ENCODE peak calls at places on chromosomes 2 and 18, in four cellular contexts. One of them, this sample, is unnamed.
A peak's percentile ranks its signal among the peaks of the same experiment; 100 is the strongest.

GRCh38 chr2:18445412-18446320 is 114.8 kb downstream of the RDH14 start:
- DNase-seq in right atrium auricular region: peak; percentile 81
- DNase-seq in fibroblast of mammary gland: peak; percentile 82
- DNase-seq in tibial artery: peak; percentile 83
- DNase-seq in this sample: no peak

GRCh38 chr2:150625741-150626140 is 138.3 kb upstream of the RND3 start:
- DNase-seq in fibroblast of mammary gland: no peak
- DNase-seq in tibial artery: no peak
- DNase-seq in right atrium auricular region: no peak
- DNase-seq in this sample: no peak

GRCh38 chr18:69326094-69326493 is 74.6 kb upstream of the DOK6 start:
- DNase-seq in fibroblast of mammary gland: no peak
- DNase-seq in right atrium auricular region: no peak
- DNase-seq in tibial artery: no peak
- DNase-seq in this sample: no peak

GRCh38 chr2:120935339-120936313 is 200.0 kb downstream of the GLI2 start:
- DNase-seq in right atrium auricular region: no peak
- DNase-seq in fibroblast of mammary gland: peak; percentile 40
- DNase-seq in tibial artery: no peak
- DNase-seq in this sample: peak; percentile 44

GRCh38 chr2:38148501-38148900 is 72.5 kb upstream of the CYP1B1 start:
- DNase-seq in tibial artery: no peak
- DNase-seq in fibroblast of mammary gland: peak; percentile 94
- DNase-seq in right atrium auricular region: no peak
- DNase-seq in this sample: no peak

GRCh38 chr2:74530239-74531161 is 767 bp downstream of the HTRA2 start:
- DNase-seq in tibial artery: no peak
- DNase-seq in fibroblast of mammary gland: peak; percentile 47
- DNase-seq in right atrium auricular region: no peak
- DNase-seq in this sample: peak; percentile 62

GRCh38 chr2:191554240-191554639 is 123.7 kb upstream of the NABP1 start:
- DNase-seq in fibroblast of mammary gland: no peak
- DNase-seq in right atrium auricular region: no peak
- DNase-seq in tibial artery: no peak
- DNase-seq in this sample: no peak

GRCh38 chr2:23588788-23589187 is 203.8 kb downstream of the KLHL29 start:
- DNase-seq in right atrium auricular region: no peak
- DNase-seq in tibial artery: no peak
- DNase-seq in fibroblast of mammary gland: peak; percentile 57
- DNase-seq in this sample: no peak

GRCh38 chr2:134836986-134837385 is 1.4 kb upstream of the ACMSD start:
- DNase-seq in right atrium auricular region: no peak
- DNase-seq in fibroblast of mammary gland: peak; percentile 93
- DNase-seq in tibial artery: no peak
- DNase-seq in this sample: no peak

GRCh38 chr2:239326831-239327535 is 73.8 kb downstream of the HDAC4 start:
- DNase-seq in fibroblast of mammary gland: peak; percentile 33
- DNase-seq in right atrium auricular region: peak; percentile 57
- DNase-seq in tibial artery: no peak
- DNase-seq in this sample: peak; percentile 39

GRCh38 chr2:148957023-148957422 is 81.5 kb upstream of the LYPD6B start:
- DNase-seq in tibial artery: no peak
- DNase-seq in fibroblast of mammary gland: no peak
- DNase-seq in right atrium auricular region: no peak
- DNase-seq in this sample: no peak

GRCh38 chr18:45689386-45689785 is 34.6 kb upstream of the SLC14A1 start:
- DNase-seq in tibial artery: no peak
- DNase-seq in fibroblast of mammary gland: no peak
- DNase-seq in right atrium auricular region: no peak
- DNase-seq in this sample: no peak

GRCh38 chr2:117686699-117687098 is 127.8 kb upstream of the DDX18 start:
- DNase-seq in right atrium auricular region: no peak
- DNase-seq in tibial artery: no peak
- DNase-seq in fibroblast of mammary gland: no peak
- DNase-seq in this sample: no peak

GRCh38 chr18:51153659-51154371 is 43.7 kb downstream of the MEX3C start:
- DNase-seq in tibial artery: no peak
- DNase-seq in right atrium auricular region: no peak
- DNase-seq in fibroblast of mammary gland: no peak
- DNase-seq in this sample: peak; percentile 21

GRCh38 chr2:85582467-85582866 is 1.8 kb upstream of the VAMP5 start:
- DNase-seq in tibial artery: no peak
- DNase-seq in fibroblast of mammary gland: no peak
- DNase-seq in right atrium auricular region: no peak
- DNase-seq in this sample: no peak

GRCh38 chr2:85584857-85585780 is 888 bp downstream of the VAMP5 start:
- DNase-seq in right atrium auricular region: peak; percentile 75
- DNase-seq in tibial artery: no peak
- DNase-seq in fibroblast of mammary gland: peak; percentile 78
- DNase-seq in this sample: peak; percentile 49

GRCh38 chr2:85585781-85586105 is 1.5 kb downstream of the VAMP5 start:
- DNase-seq in tibial artery: no peak
- DNase-seq in fibroblast of mammary gland: peak; percentile 66
- DNase-seq in right atrium auricular region: no peak
- DNase-seq in this sample: no peak

GRCh38 chr2:85584354-85584856 is at the start of gene VAMP5:
- DNase-seq in right atrium auricular region: no peak
- DNase-seq in tibial artery: no peak
- DNase-seq in fibroblast of mammary gland: no peak
- DNase-seq in this sample: peak; percentile 68

GRCh38 chr2:85583667-85584353 is 421 bp upstream of the VAMP5 start:
- DNase-seq in tibial artery: no peak
- DNase-seq in right atrium auricular region: no peak
- DNase-seq in fibroblast of mammary gland: no peak
- DNase-seq in this sample: no peak
- H3K4me3 ChIP-seq in tibial artery: peak overlapping the region; percentile 83
- H3K4me3 ChIP-seq in right atrium auricular region: peak overlapping the region; percentile 63
- H3K4me3 ChIP-seq in fibroblast of mammary gland: peak overlapping the region; percentile 42
- H3K4me3 ChIP-seq in this sample: peak overlapping the region; percentile 19

GRCh38 chr2:172680595-172681176 is 55.0 kb upstream of the RAPGEF4 start:
- DNase-seq in tibial artery: no peak
- DNase-seq in right atrium auricular region: no peak
- DNase-seq in fibroblast of mammary gland: no peak
- DNase-seq in this sample: no peak

GRCh38 chr2:172674968-172675303 is 60.7 kb upstream of the RAPGEF4 start:
- DNase-seq in tibial artery: no peak
- DNase-seq in right atrium auricular region: no peak
- DNase-seq in fibroblast of mammary gland: no peak
- DNase-seq in this sample: no peak

GRCh38 chr2:172672999-172673726 is 62.5 kb upstream of the RAPGEF4 start:
- DNase-seq in tibial artery: no peak
- DNase-seq in fibroblast of mammary gland: peak; percentile 58
- DNase-seq in right atrium auricular region: no peak
- DNase-seq in this sample: peak; percentile 45

GRCh38 chr2:172674034-172674967 is 61.3 kb upstream of the RAPGEF4 start:
- DNase-seq in tibial artery: peak; percentile 65
- DNase-seq in right atrium auricular region: no peak
- DNase-seq in fibroblast of mammary gland: peak; percentile 25
- DNase-seq in this sample: peak; percentile 25

GRCh38 chr2:172677363-172677762 is 58.3 kb upstream of the RAPGEF4 start:
- DNase-seq in fibroblast of mammary gland: no peak
- DNase-seq in right atrium auricular region: no peak
- DNase-seq in tibial artery: no peak
- DNase-seq in this sample: no peak
- H3K4me3 ChIP-seq in fibroblast of mammary gland: no peak overlapping the region
- H3K4me3 ChIP-seq in right atrium auricular region: no peak overlapping the region
- H3K4me3 ChIP-seq in tibial artery: no peak overlapping the region
- H3K4me3 ChIP-seq in this sample: no peak overlapping the region

GRCh38 chr2:171320731-171321130 is 113.1 kb downstream of the METTL8 start:
- DNase-seq in right atrium auricular region: no peak
- DNase-seq in fibroblast of mammary gland: no peak
- DNase-seq in tibial artery: no peak
- DNase-seq in this sample: no peak

GRCh38 chr2:171327043-171327496 is 106.7 kb downstream of the METTL8 start:
- DNase-seq in right atrium auricular region: no peak
- DNase-seq in tibial artery: no peak
- DNase-seq in fibroblast of mammary gland: no peak
- DNase-seq in this sample: no peak

GRCh38 chr2:171325886-171326585 is 107.8 kb downstream of the METTL8 start:
- DNase-seq in right atrium auricular region: no peak
- DNase-seq in tibial artery: no peak
- DNase-seq in fibroblast of mammary gland: no peak
- DNase-seq in this sample: no peak

GRCh38 chr2:171320208-171320621 is 113.6 kb downstream of the METTL8 start:
- DNase-seq in tibial artery: no peak
- DNase-seq in right atrium auricular region: no peak
- DNase-seq in fibroblast of mammary gland: no peak
- DNase-seq in this sample: no peak

DNA sequence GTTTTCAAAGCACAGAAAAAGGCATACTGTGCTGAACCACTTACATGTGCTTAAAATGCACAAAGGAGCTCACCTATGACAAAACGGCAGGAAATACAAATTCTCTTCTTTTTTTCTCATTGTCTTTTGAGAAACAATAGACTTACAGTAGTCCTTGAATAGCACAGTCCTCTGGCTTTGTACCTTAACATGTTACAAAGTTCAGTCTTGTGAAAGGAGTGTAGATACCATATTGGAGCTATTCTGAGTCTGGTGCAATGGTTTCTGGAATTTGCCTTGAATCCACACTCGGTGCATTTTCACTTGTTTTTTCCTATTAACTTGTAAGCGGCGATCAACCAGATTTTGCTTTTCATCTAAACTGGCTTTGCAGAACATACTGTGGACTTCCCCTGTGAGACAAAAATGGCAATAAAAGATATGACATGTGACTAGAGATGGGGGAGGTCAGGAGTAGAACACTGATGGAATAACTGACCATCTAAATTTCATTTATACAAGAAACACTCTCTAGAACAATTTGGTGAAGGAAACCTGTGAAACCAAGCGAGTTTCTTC is 109.7 kb downstream of the METTL8 start:
- DNase-seq in right atrium auricular region: no peak
- DNase-seq in tibial artery: no peak
- DNase-seq in fibroblast of mammary gland: no peak
- DNase-seq in this sample: no peak
- H3K4me3 ChIP-seq in right atrium auricular region: no peak overlapping the region
- H3K4me3 ChIP-seq in tibial artery: no peak overlapping the region
- H3K4me3 ChIP-seq in fibroblast of mammary gland: no peak overlapping the region
- H3K4me3 ChIP-seq in this sample: no peak overlapping the region

DNA sequence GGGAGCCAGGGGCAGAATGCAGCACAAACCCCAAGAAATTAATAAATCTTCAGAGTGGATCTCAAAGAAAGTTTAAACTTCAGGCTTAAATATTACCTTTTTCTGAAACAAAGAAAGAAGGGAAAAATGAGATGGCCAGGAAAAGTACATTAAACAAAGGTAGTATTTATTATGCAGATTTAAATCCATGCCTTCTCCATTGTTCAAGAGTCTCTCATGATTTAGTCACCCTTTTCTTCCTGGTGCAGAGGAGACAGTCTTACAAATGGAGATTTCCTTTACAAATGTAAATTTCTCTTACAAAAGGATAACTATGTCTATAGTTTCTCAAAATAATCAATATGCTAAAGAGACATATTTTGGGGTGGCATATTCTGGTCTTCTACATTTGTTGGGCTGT is 33.4 kb upstream of the PPM1B start:
- DNase-seq in right atrium auricular region: no peak
- DNase-seq in fibroblast of mammary gland: no peak
- DNase-seq in tibial artery: no peak
- DNase-seq in this sample: no peak
- H3K4me3 ChIP-seq in right atrium auricular region: no peak overlapping the region
- H3K4me3 ChIP-seq in fibroblast of mammary gland: no peak overlapping the region
- H3K4me3 ChIP-seq in tibial artery: no peak overlapping the region
- H3K4me3 ChIP-seq in this sample: no peak overlapping the region

GRCh38 chr18:12911928-12912703 is 28.1 kb upstream of the PTPN2 start:
- DNase-seq in tibial artery: no peak
- DNase-seq in right atrium auricular region: no peak
- DNase-seq in fibroblast of mammary gland: no peak
- DNase-seq in this sample: no peak
- H3K4me3 ChIP-seq in tibial artery: no peak overlapping the region
- H3K4me3 ChIP-seq in right atrium auricular region: no peak overlapping the region
- H3K4me3 ChIP-seq in fibroblast of mammary gland: no peak overlapping the region
- H3K4me3 ChIP-seq in this sample: no peak overlapping the region

GRCh38 chr2:84944257-84944909 is 26.6 kb upstream of the KCMF1 start:
- DNase-seq in tibial artery: peak; percentile 17
- DNase-seq in fibroblast of mammary gland: no peak
- DNase-seq in right atrium auricular region: no peak
- DNase-seq in this sample: no peak
- H3K4me3 ChIP-seq in tibial artery: no peak overlapping the region
- H3K4me3 ChIP-seq in fibroblast of mammary gland: no peak overlapping the region
- H3K4me3 ChIP-seq in right atrium auricular region: no peak overlapping the region
- H3K4me3 ChIP-seq in this sample: no peak overlapping the region

DNA sequence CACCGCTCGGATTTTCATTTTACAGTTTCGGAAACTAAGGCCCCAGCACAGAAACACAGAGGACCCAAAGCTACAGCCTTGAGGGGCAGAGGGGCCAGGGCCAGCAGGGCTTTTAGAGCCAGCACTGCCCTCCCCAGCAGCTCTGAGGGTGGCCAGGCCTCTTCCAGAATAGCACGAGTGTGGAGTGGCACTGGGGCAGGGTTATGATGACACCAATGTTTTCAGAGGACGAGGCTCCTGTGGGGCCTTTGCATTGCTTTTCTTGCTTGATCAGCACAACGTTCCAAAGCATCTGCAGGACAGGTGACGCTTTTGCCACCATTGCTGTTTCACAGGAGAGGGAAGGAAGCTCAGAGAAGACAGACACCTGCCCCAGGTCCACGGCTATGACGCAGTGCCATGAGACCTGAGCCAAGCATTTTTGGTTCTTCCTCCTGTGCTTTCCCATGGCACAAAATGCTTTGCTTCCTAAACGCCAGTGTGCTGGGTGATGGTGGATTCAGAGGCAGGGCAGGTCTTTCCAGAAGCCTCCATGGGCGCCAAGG is 126.9 kb downstream of the MBP start:
- DNase-seq in fibroblast of mammary gland: no peak
- DNase-seq in tibial artery: no peak
- DNase-seq in right atrium auricular region: no peak
- DNase-seq in this sample: no peak
- H3K4me3 ChIP-seq in fibroblast of mammary gland: no peak overlapping the region
- H3K4me3 ChIP-seq in tibial artery: no peak overlapping the region
- H3K4me3 ChIP-seq in right atrium auricular region: no peak overlapping the region
- H3K4me3 ChIP-seq in this sample: no peak overlapping the region

GRCh38 chr18:11994708-11995444 is 13.6 kb downstream of the IMPA2 start:
- DNase-seq in tibial artery: peak; percentile 56
- DNase-seq in right atrium auricular region: no peak
- DNase-seq in fibroblast of mammary gland: peak; percentile 50
- DNase-seq in this sample: peak; percentile 51
- H3K4me3 ChIP-seq in tibial artery: no peak overlapping the region
- H3K4me3 ChIP-seq in right atrium auricular region: no peak overlapping the region
- H3K4me3 ChIP-seq in fibroblast of mammary gland: no peak overlapping the region
- H3K4me3 ChIP-seq in this sample: no peak overlapping the region

DNA sequence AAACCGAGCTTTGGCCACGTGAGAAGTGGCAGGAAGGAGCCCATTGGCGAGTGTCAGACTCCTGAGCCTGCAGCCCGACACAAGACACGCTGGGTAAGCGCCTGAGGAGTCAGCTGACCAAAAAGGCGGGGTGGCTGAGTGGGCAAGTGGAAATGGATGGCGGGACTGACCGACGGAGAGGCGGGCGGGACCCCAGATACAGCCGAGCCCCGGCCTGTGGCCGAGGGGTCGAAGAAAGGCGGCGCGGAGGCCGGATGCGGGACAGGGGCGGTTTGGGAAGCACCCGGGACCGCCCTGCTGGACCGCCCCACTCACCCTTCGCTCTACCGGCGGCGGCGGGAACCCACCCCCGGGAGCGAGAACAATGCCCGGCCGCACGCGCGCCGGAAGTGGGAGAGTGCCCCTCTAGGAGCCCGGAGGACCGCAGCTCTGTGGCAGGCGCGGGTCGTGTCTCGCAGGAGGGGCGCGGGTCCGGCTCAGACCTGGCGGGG is 22.8 kb downstream of the ZSCAN30 start:
- DNase-seq in right atrium auricular region: peak; percentile 81
- DNase-seq in fibroblast of mammary gland: peak; percentile 34
- DNase-seq in tibial artery: peak; percentile 90
- DNase-seq in this sample: peak; percentile 78
- H3K4me3 ChIP-seq in right atrium auricular region: peak overlapping the region; percentile 72
- H3K4me3 ChIP-seq in fibroblast of mammary gland: peak overlapping the region; percentile 36
- H3K4me3 ChIP-seq in tibial artery: peak overlapping the region; percentile 65
- H3K4me3 ChIP-seq in this sample: peak overlapping the region; percentile 46

This sample was measured in mucosa of descending colon.